ENCODE peak calls at places on chromosomes 11 and 22, in five cellular contexts. One of them, this sample, is unnamed.

GRCh38 chr11:1071571-1072115 is 3.0 kb upstream of the MUC2 start:
- DNase-seq in HEK293T: no peak
- DNase-seq in T-helper 2 cell: no peak
- DNase-seq in stimulated activated CD4-positive, alpha-beta T cell treated with anti-CD3 and anti-CD28 coated beads, Interleukin-2, amount 100 ng/mL, for 48 hours: no peak
- DNase-seq in GM12891: no peak
- DNase-seq in this sample: peak; percentile 54

GRCh38 chr11:17767301-17767885 is 32.8 kb downstream of the KCNC1 start:
- DNase-seq in GM12891: no peak
- DNase-seq in stimulated activated CD4-positive, alpha-beta T cell treated with anti-CD3 and anti-CD28 coated beads, Interleukin-2, amount 100 ng/mL, for 48 hours: no peak
- DNase-seq in HEK293T: no peak
- DNase-seq in T-helper 2 cell: no peak
- DNase-seq in this sample: no peak

GRCh38 chr22:34045311-34045710 is 125.0 kb upstream of the LARGE1 start:
- DNase-seq in T-helper 2 cell: no peak
- DNase-seq in GM12891: no peak
- DNase-seq in HEK293T: no peak
- DNase-seq in stimulated activated CD4-positive, alpha-beta T cell treated with anti-CD3 and anti-CD28 coated beads, Interleukin-2, amount 100 ng/mL, for 48 hours: no peak
- DNase-seq in this sample: no peak

GRCh38 chr22:30267382-30268302 is 991 bp upstream of the OSM start:
- DNase-seq in T-helper 2 cell: peak; percentile 90
- DNase-seq in stimulated activated CD4-positive, alpha-beta T cell treated with anti-CD3 and anti-CD28 coated beads, Interleukin-2, amount 100 ng/mL, for 48 hours: no peak
- DNase-seq in HEK293T: no peak
- DNase-seq in GM12891: no peak
- DNase-seq in this sample: no peak

GRCh38 chr11:75151346-75152047 is 590 bp downstream of the SLCO2B1 start:
- DNase-seq in T-helper 2 cell: no peak
- DNase-seq in GM12891: no peak
- DNase-seq in stimulated activated CD4-positive, alpha-beta T cell treated with anti-CD3 and anti-CD28 coated beads, Interleukin-2, amount 100 ng/mL, for 48 hours: no peak
- DNase-seq in HEK293T: no peak
- DNase-seq in this sample: no peak

GRCh38 chr11:62664405-62665074 is 470 bp downstream of the C11orf98 start:
- DNase-seq in stimulated activated CD4-positive, alpha-beta T cell treated with anti-CD3 and anti-CD28 coated beads, Interleukin-2, amount 100 ng/mL, for 48 hours: no peak
- DNase-seq in HEK293T: no peak
- DNase-seq in T-helper 2 cell: peak; percentile 82
- DNase-seq in GM12891: peak; percentile 59
- DNase-seq in this sample: no peak

GRCh38 chr11:64533501-64533900 is 57.5 kb upstream of the SLC22A12 start:
- DNase-seq in T-helper 2 cell: no peak
- DNase-seq in HEK293T: no peak
- DNase-seq in GM12891: no peak
- DNase-seq in stimulated activated CD4-positive, alpha-beta T cell treated with anti-CD3 and anti-CD28 coated beads, Interleukin-2, amount 100 ng/mL, for 48 hours: no peak
- DNase-seq in this sample: no peak

GRCh38 chr11:44633641-44634040 is 68.2 kb downstream of the CD82 start:
- DNase-seq in HEK293T: no peak
- DNase-seq in stimulated activated CD4-positive, alpha-beta T cell treated with anti-CD3 and anti-CD28 coated beads, Interleukin-2, amount 100 ng/mL, for 48 hours: no peak
- DNase-seq in GM12891: no peak
- DNase-seq in T-helper 2 cell: no peak
- DNase-seq in this sample: no peak

GRCh38 chr11:47003180-47003877 is 66.8 kb downstream of the CSTPP1 start:
- DNase-seq in HEK293T: no peak
- DNase-seq in T-helper 2 cell: no peak
- DNase-seq in stimulated activated CD4-positive, alpha-beta T cell treated with anti-CD3 and anti-CD28 coated beads, Interleukin-2, amount 100 ng/mL, for 48 hours: peak; percentile 1
- DNase-seq in GM12891: no peak
- DNase-seq in this sample: no peak

GRCh38 chr22:39299829-39300178 is 19.6 kb downstream of the RPL3 start:
- DNase-seq in stimulated activated CD4-positive, alpha-beta T cell treated with anti-CD3 and anti-CD28 coated beads, Interleukin-2, amount 100 ng/mL, for 48 hours: no peak
- DNase-seq in GM12891: no peak
- DNase-seq in T-helper 2 cell: no peak
- DNase-seq in HEK293T: no peak
- DNase-seq in this sample: peak; percentile 50

GRCh38 chr11:4636962-4637661 is at the start of gene OR51D1:
- DNase-seq in GM12891: peak; percentile 40
- DNase-seq in stimulated activated CD4-positive, alpha-beta T cell treated with anti-CD3 and anti-CD28 coated beads, Interleukin-2, amount 100 ng/mL, for 48 hours: peak; percentile 66
- DNase-seq in T-helper 2 cell: peak; percentile 62
- DNase-seq in HEK293T: peak; percentile 80
- DNase-seq in this sample: peak; percentile 79

GRCh38 chr11:44333271-44334218 is 23.6 kb upstream of the ALX4 start:
- DNase-seq in HEK293T: no peak
- DNase-seq in stimulated activated CD4-positive, alpha-beta T cell treated with anti-CD3 and anti-CD28 coated beads, Interleukin-2, amount 100 ng/mL, for 48 hours: no peak
- DNase-seq in GM12891: no peak
- DNase-seq in T-helper 2 cell: no peak
- DNase-seq in this sample: no peak

GRCh38 chr22:46162771-46163170 is 12.4 kb downstream of the PPARA start:
- DNase-seq in T-helper 2 cell: no peak
- DNase-seq in GM12891: no peak
- DNase-seq in stimulated activated CD4-positive, alpha-beta T cell treated with anti-CD3 and anti-CD28 coated beads, Interleukin-2, amount 100 ng/mL, for 48 hours: no peak
- DNase-seq in HEK293T: no peak
- DNase-seq in this sample: no peak

GRCh38 chr22:19497245-19497644 is 17.5 kb downstream of the CDC45 start:
- DNase-seq in T-helper 2 cell: no peak
- DNase-seq in HEK293T: no peak
- DNase-seq in stimulated activated CD4-positive, alpha-beta T cell treated with anti-CD3 and anti-CD28 coated beads, Interleukin-2, amount 100 ng/mL, for 48 hours: no peak
- DNase-seq in GM12891: no peak
- DNase-seq in this sample: peak; percentile 43

GRCh38 chr11:127943763-127944162 is 643.6 kb downstream of the ETS1 start:
- DNase-seq in stimulated activated CD4-positive, alpha-beta T cell treated with anti-CD3 and anti-CD28 coated beads, Interleukin-2, amount 100 ng/mL, for 48 hours: no peak
- DNase-seq in GM12891: no peak
- DNase-seq in HEK293T: no peak
- DNase-seq in T-helper 2 cell: peak; percentile 6
- DNase-seq in this sample: no peak

GRCh38 chr11:76670475-76671235 is at the start of gene LRRC32:
- DNase-seq in GM12891: no peak
- DNase-seq in T-helper 2 cell: peak; percentile 62
- DNase-seq in HEK293T: peak; percentile 64
- DNase-seq in stimulated activated CD4-positive, alpha-beta T cell treated with anti-CD3 and anti-CD28 coated beads, Interleukin-2, amount 100 ng/mL, for 48 hours: no peak
- DNase-seq in this sample: peak; percentile 84

GRCh38 chr11:65479184-65480145 is 19.4 kb upstream of the MALAT1 start:
- DNase-seq in HEK293T: no peak
- DNase-seq in T-helper 2 cell: no peak
- DNase-seq in GM12891: no peak
- DNase-seq in stimulated activated CD4-positive, alpha-beta T cell treated with anti-CD3 and anti-CD28 coated beads, Interleukin-2, amount 100 ng/mL, for 48 hours: no peak
- DNase-seq in this sample: peak; percentile 86

GRCh38 chr11:6378695-6378989 is 11.6 kb upstream of the SMPD1 start:
- DNase-seq in T-helper 2 cell: no peak
- DNase-seq in HEK293T: no peak
- DNase-seq in GM12891: no peak
- DNase-seq in stimulated activated CD4-positive, alpha-beta T cell treated with anti-CD3 and anti-CD28 coated beads, Interleukin-2, amount 100 ng/mL, for 48 hours: no peak
- DNase-seq in this sample: no peak

GRCh38 chr11:86303257-86303656 is 1.2 kb downstream of the HIKESHI start:
- DNase-seq in HEK293T: no peak
- DNase-seq in stimulated activated CD4-positive, alpha-beta T cell treated with anti-CD3 and anti-CD28 coated beads, Interleukin-2, amount 100 ng/mL, for 48 hours: no peak
- DNase-seq in GM12891: no peak
- DNase-seq in T-helper 2 cell: no peak
- DNase-seq in this sample: no peak

GRCh38 chr22:41532908-41533825 is 11.1 kb downstream of the POLR3H start:
- DNase-seq in HEK293T: peak; percentile 76
- DNase-seq in stimulated activated CD4-positive, alpha-beta T cell treated with anti-CD3 and anti-CD28 coated beads, Interleukin-2, amount 100 ng/mL, for 48 hours: peak; percentile 72
- DNase-seq in T-helper 2 cell: peak; percentile 66
- DNase-seq in GM12891: peak; percentile 81
- DNase-seq in this sample: peak; percentile 56

This sample was measured in tibial artery.